ENCODE peak calls at places on chromosome 10, in seven cellular contexts. N is AG09309, W is lower leg skin, O is fibroblast of villous mesenchyme, B is IMR-90, A is dorsolateral prefrontal cortex, Z is GM23248. S is an unnamed sample.

GRCh38 chr10:1070939-1071338 is 14.8 kb downstream of the WDR37 start:
- DNase-seq in N (no peak), O (peak; percentile 63), A (no peak), Z (peak; percentile 36), W (no peak), B (peak; percentile 69), S (peak; percentile 46)

GRCh38 chr10:5665380-5666323 is 743 bp downstream of the ASB13 start:
- DNase-seq in A (no peak), Z (peak; percentile 56), O (peak; percentile 19), B (no peak), W (peak; percentile 89), N (no peak), S (no peak)

GRCh38 chr10:16565604-16566003 is 43.9 kb upstream of the C1QL3 start:
- DNase-seq in N (no peak), B (no peak), Z (no peak), W (no peak), A (no peak), O (no peak), S (no peak)

GRCh38 chr10:93462881-93463280 is 19.3 kb downstream of the MYOF start:
- DNase-seq in A (no peak), O (peak; percentile 82), W (peak; percentile 87), N (no peak), B (peak; percentile 54), Z (peak; percentile 69), S (peak; percentile 54)

GRCh38 chr10:50216418-50216817 is 34.9 kb downstream of the ASAH2 start:
- DNase-seq in Z (no peak), W (no peak), A (no peak), O (no peak), N (no peak), B (no peak), S (no peak)

GRCh38 chr10:53453196-53453595 is 680.6 kb upstream of the MBL2 start:
- DNase-seq in A (no peak), N (no peak), Z (no peak), B (no peak), O (no peak), W (no peak), S (peak; percentile 14)

GRCh38 chr10:4501306-4501705 is 324.7 kb upstream of the AKR1E2 start:
- DNase-seq in Z (no peak), B (peak; percentile 32), A (no peak), N (no peak), W (no peak), O (no peak), S (no peak)

GRCh38 chr10:125038637-125039036 is 96.7 kb downstream of the ZRANB1 start:
- DNase-seq in A (no peak), O (no peak), N (no peak), B (no peak), Z (no peak), W (no peak), S (peak; percentile 50)

GRCh38 chr10:27360581-27361172 is 120.1 kb upstream of the ACBD5 start:
- DNase-seq in O (peak; percentile 73), B (peak; percentile 58), A (peak; percentile 49), Z (peak; percentile 71), W (peak; percentile 92), N (no peak), S (peak; percentile 84)

GRCh38 chr10:7301039-7301768 is 109.6 kb downstream of the SFMBT2 start:
- DNase-seq in A (no peak), B (no peak), N (no peak), O (no peak), Z (no peak), W (no peak), S (no peak)

GRCh38 chr10:102198027-102198426 is 28.1 kb upstream of the ELOVL3 start:
- DNase-seq in B (no peak), A (no peak), O (no peak), Z (no peak), W (no peak), N (no peak), S (peak; percentile 12)

GRCh38 chr10:108275895-108276685 is 1111.6 kb upstream of the SORCS1 start:
- DNase-seq in O (no peak), B (no peak), W (no peak), Z (no peak), N (no peak), A (no peak), S (no peak)

GRCh38 chr10:91220954-91221696 is 662 bp downstream of the PCGF5 start:
- DNase-seq in B (peak; percentile 19), Z (peak; percentile 53), W (peak; percentile 86), A (no peak), N (no peak), O (peak; percentile 42), S (peak; percentile 14)

GRCh38 chr10:4775808-4776207 is 50.2 kb upstream of the AKR1E2 start:
- DNase-seq in Z (peak; percentile 94), W (no peak), O (peak; percentile 67), N (peak; percentile 69), A (no peak), B (peak; percentile 54), S (peak; percentile 86)

GRCh38 chr10:98790817-98791216 is 344.1 kb upstream of the HPS1 start:
- DNase-seq in B (peak; percentile 12), N (no peak), W (no peak), O (peak; percentile 37), Z (peak; percentile 34), A (no peak), S (peak; percentile 27)

GRCh38 chr10:59611048-59611447 is 98.6 kb downstream of the SLC16A9 start:
- DNase-seq in A (no peak), Z (no peak), B (no peak), W (no peak), N (no peak), O (no peak), S (no peak)

GRCh38 chr10:91879514-91880170 is 29.6 kb downstream of the FGFBP3 start:
- DNase-seq in N (no peak), B (no peak), A (no peak), W (no peak), Z (no peak), O (no peak), S (no peak)

GRCh38 chr10:47332946-47333345 is 10.7 kb downstream of the GDF2 start:
- DNase-seq in W (peak; percentile 21), Z (peak; percentile 36), B (peak; percentile 31), N (no peak), A (no peak), O (no peak), S (no peak)

GRCh38 chr10:86311900-86312299 is 54.7 kb downstream of the GRID1 start:
- DNase-seq in Z (no peak), O (no peak), A (no peak), B (no peak), W (no peak), N (no peak), S (no peak)

GRCh38 chr10:3757638-3758490 is 27.1 kb downstream of the KLF6 start:
- DNase-seq in N (no peak), B (no peak), W (peak; percentile 84), O (no peak), Z (peak; percentile 35), A (no peak), S (peak; percentile 97)

GRCh38 chr10:130926442-130926841 is 385.1 kb downstream of the TCERG1L start:
- DNase-seq in A (no peak), B (no peak), N (no peak), W (no peak), O (no peak), Z (no peak), S (no peak)
- H3K4me3 ChIP-seq in A (no peak overlapping the region), B (no peak overlapping the region), N (no peak overlapping the region), W (no peak overlapping the region), O (no peak overlapping the region), Z (no peak overlapping the region), S (no peak overlapping the region)

DNA sequence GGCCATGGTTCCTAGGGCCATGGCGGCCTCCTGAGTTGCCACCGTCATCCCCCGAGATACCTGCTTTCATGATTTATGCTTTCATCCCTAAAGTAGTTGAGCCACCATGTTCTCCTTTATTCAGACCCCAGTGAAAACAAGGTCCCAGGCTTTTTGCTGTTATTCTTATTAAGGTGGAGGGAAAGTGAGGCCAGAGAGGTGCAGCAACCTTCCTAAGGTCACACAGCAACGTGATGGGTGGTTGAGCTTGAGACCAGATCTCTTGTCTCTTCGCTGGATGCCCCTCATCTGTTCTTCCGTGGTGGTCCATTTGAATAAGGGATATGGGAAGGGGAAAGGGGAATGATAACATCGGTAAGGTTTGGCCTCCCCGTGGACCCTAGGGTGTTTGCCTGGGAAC is 142.2 kb downstream of the C10orf105 start:
- DNase-seq in W (no peak), A (no peak), Z (no peak), O (no peak), N (no peak), B (no peak), S (no peak)
- H3K4me3 ChIP-seq in W (no peak overlapping the region), A (no peak overlapping the region), Z (no peak overlapping the region), O (no peak overlapping the region), N (no peak overlapping the region), B (no peak overlapping the region), S (no peak overlapping the region)

GRCh38 chr10:117167346-117168134 is 29.5 kb upstream of the VAX1 start:
- DNase-seq in W (no peak), A (no peak), O (no peak), N (no peak), Z (no peak), B (no peak), S (no peak)

GRCh38 chr10:117166420-117167345 is 28.6 kb upstream of the VAX1 start:
- DNase-seq in Z (peak; percentile 22), A (no peak), O (no peak), B (no peak), N (no peak), W (no peak), S (peak; percentile 72)

GRCh38 chr10:117163954-117164292 is 25.9 kb upstream of the VAX1 start:
- DNase-seq in O (no peak), N (no peak), A (no peak), B (no peak), W (no peak), Z (no peak), S (no peak)

GRCh38 chr10:117164878-117165556 is 26.9 kb upstream of the VAX1 start:
- DNase-seq in A (no peak), O (no peak), W (no peak), Z (peak; percentile 23), B (no peak), N (no peak), S (no peak)

DNA sequence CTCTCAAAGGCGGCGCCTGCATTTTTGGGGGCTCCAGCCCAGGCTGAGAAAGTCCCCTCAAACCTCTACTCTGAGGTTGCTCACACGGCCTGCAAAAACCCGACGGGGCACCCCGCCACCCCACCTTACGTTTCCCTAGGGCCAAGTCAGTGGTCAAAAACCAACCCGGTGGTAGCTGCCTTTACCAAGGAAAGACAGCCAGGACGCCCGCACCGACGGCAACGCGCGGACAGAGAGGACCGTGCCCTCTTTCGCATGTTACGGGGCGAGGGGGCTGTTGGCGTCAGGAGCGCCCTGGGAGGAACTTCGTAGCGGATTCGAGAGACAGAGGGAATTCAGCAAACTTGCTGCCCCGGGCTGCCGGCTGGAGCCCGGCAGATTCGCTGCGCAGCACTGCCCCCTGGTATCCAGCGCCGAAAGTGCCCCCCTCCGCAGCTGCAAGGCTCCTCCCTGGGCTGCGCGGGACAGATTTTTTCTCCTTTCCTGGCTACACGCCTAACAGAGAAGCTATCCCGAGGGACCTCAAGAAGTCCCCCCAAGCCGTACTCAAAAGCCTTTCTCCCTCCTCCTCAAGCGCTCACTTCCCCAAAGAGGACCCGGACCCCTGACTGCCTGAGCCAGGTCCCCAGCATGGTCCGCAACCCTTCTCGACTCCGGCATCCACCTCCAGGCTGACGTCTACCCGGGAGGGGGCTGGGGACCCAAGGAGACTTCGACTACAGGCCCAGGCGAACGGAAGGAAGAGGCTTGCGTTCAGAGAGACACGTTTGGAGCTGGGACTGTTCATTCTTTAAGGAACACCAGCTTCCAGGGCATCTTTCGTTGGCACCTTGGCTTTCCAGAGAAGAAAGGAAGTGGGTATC is 27.7 kb upstream of the VAX1 start:
- DNase-seq in B (peak; percentile 33), O (peak; percentile 32), W (no peak), N (no peak), Z (peak; percentile 77), A (peak; percentile 55), S (peak; percentile 60)
- H3K4me3 ChIP-seq in B (no peak overlapping the region), O (no peak overlapping the region), W (no peak overlapping the region), N (peak overlapping the region; percentile 14), Z (peak overlapping the region; percentile 48), A (peak overlapping the region; percentile 37), S (no peak overlapping the region)

GRCh38 chr10:120076966-120077706 is 184.6 kb downstream of the SEC23IP start:
- DNase-seq in W (no peak), Z (no peak), B (no peak), A (no peak), N (no peak), O (no peak), S (no peak)
- H3K4me3 ChIP-seq in W (no peak overlapping the region), Z (no peak overlapping the region), B (no peak overlapping the region), A (no peak overlapping the region), N (no peak overlapping the region), O (no peak overlapping the region), S (no peak overlapping the region)